ENCODE peak calls at places on chromosomes 2 and 18, in six cellular contexts. R is IMR-90, I is endothelial cell of umbilical vein, S is uterus, G is breast epithelium, J is heart left ventricle. B is an unnamed sample.

GRCh38 chr18:71327443-71328120 is 1038.7 kb downstream of the SOCS6 start:
- DNase-seq in R (no peak), I (no peak), S (no peak), G (no peak), J (no peak), B (no peak)

GRCh38 chr2:241228081-241228859 is 39.8 kb downstream of the ANO7 start:
- DNase-seq in R (no peak), I (no peak), S (no peak), G (no peak), J (no peak), B (no peak)

GRCh38 chr2:39516347-39517101 is 79.4 kb upstream of the MAP4K3 start:
- DNase-seq in R (peak), I (peak), S (peak), G (no peak), J (peak), B (no peak)

GRCh38 chr18:52060612-52061259 is 279.3 kb upstream of the DCC start:
- DNase-seq in R (no peak), I (no peak), S (no peak), G (no peak), J (no peak), B (no peak)

GRCh38 chr18:71784777-71785176 is 759.4 kb downstream of the CBLN2 start:
- DNase-seq in R (no peak), I (peak), S (no peak), G (no peak), J (no peak), B (no peak)

GRCh38 chr2:10278029-10278762 is 24.5 kb upstream of the HPCAL1 start:
- DNase-seq in R (peak), I (no peak), S (peak), G (peak), J (peak), B (no peak)

GRCh38 chr2:144048631-144049060 is 471.3 kb downstream of the ZEB2 start:
- DNase-seq in R (no peak), I (no peak), S (no peak), G (no peak), J (no peak), B (no peak)

GRCh38 chr2:218880749-218881594 is at the start of gene WNT10A:
- DNase-seq in R (no peak), I (no peak), S (no peak), G (no peak), J (no peak), B (no peak)

GRCh38 chr2:29490037-29490436 is 374.8 kb downstream of the CLIP4 start:
- DNase-seq in R (no peak), I (no peak), S (no peak), G (no peak), J (no peak), B (no peak)

GRCh38 chr18:76558881-76559667 is 64.0 kb upstream of the ZNF516 start:
- DNase-seq in R (peak), I (no peak), S (no peak), G (no peak), J (no peak), B (no peak)

GRCh38 chr2:118224888-118225264 is 136.6 kb downstream of the INSIG2 start:
- DNase-seq in R (no peak), I (no peak), S (no peak), G (no peak), J (no peak), B (no peak)

GRCh38 chr2:190123956-190124355 is 61.4 kb upstream of the MSTN start:
- DNase-seq in R (peak), I (no peak), S (no peak), G (no peak), J (no peak), B (no peak)

GRCh38 chr2:97935719-97936161 is 60.0 kb downstream of the TMEM131 start:
- DNase-seq in R (peak), I (no peak), S (no peak), G (no peak), J (no peak), B (no peak)

DNA sequence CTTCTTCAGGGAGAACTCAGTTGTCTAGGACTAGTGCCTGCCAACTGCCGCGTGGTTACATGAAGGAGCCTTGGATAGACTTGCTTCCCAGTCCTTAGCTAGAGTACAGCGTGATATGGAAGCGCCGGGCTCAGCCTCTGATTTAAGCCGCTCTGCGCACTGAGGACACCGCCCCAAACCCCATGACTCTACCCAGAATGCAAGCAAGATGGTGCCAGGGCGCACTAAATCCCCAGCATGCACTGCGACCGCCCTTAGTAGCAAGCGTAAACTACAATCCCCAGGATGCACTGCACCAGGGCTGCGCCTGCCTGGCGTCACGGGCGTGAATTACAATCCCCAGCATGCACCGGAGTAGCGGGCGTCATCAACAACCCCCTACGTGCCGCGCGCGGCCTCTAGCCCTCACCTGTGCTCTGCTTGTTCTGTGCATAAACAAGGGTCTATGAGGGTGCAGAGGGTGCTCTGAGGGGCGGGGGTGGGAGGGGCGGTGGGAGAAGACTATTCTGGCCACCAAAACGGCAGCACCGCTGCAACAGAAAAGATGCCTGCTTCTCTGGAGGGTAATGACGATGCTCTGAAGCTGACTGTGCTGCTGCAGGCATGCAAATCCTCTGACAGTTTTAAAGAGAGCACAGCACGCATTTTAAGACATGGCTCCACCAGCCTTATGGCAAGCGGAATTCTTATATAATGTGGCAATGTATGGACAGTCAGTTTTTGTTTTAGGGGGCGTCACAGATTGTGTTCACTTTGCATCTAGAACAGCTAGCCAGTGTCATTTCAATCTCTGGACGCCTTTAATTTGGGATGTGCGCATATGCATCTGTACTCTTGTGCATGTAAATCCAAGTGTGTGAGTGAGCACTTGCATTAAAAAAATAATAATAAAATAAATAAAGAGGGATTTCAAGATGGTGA is 282.5 kb upstream of the MYT1L start:
- DNase-seq in R (peak), I (peak), S (peak), G (peak), J (peak), B (peak)
- TF ChIP-seq POLR2A in R (no peak), I (no peak), S (no peak), G (no peak), J (no peak), B (no peak)

DNA sequence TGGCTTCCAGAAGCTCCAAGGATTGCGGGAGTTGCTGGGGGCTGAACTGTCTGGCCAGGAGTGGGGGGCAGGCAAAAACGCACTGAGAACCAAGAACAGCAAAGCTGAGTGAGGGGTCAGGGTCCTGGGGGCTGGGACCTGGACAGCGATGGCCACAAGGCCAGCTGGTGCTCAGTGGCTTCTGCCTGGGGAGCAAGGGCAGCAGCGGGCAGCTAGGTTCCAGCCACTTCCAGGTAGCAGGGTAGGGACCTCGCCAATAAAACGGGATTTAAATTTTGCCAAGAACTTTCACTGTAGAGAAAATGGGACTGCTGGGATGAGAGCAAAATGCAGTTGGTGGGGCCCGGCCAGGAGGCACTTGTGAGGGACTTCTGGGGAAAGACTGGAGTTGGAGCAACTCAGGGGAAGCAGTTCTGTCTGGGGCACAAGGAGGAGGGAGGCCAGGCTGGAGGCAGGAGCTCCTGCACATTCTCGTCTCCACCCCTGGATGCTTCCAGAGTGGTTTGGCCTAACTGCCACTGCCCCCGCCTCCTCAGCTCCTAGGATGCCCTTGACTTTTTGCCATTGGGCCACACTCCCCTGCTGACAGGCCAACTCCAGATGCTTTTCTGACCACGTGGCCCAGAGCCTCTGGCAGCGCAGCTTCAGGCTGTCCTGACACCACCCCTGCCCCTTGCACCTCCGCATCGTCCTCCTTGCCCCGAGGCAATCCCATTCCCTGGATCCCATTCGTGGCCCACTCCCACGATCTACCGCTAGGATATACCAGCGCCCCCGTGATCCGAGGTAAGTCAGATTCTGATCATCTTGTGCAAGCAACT is 5.5 kb upstream of the CCDC74A start:
- DNase-seq in R (no peak), I (no peak), S (no peak), G (no peak), J (peak), B (no peak)
- TF ChIP-seq POLR2A in R (no peak), I (no peak), S (no peak), G (no peak), J (no peak), B (no peak)

GRCh38 chr2:37156071-37156856 is 516 bp downstream of the EIF2AK2 start:
- DNase-seq in R (peak), I (peak), S (peak), G (peak), J (peak), B (no peak)

GRCh38 chr2:37153224-37153623 is 3.6 kb downstream of the EIF2AK2 start:
- DNase-seq in R (no peak), I (no peak), S (no peak), G (no peak), J (no peak), B (no peak)

GRCh38 chr2:37154790-37155189 is 2.0 kb downstream of the EIF2AK2 start:
- DNase-seq in R (no peak), I (no peak), S (no peak), G (no peak), J (no peak), B (no peak)

DNA sequence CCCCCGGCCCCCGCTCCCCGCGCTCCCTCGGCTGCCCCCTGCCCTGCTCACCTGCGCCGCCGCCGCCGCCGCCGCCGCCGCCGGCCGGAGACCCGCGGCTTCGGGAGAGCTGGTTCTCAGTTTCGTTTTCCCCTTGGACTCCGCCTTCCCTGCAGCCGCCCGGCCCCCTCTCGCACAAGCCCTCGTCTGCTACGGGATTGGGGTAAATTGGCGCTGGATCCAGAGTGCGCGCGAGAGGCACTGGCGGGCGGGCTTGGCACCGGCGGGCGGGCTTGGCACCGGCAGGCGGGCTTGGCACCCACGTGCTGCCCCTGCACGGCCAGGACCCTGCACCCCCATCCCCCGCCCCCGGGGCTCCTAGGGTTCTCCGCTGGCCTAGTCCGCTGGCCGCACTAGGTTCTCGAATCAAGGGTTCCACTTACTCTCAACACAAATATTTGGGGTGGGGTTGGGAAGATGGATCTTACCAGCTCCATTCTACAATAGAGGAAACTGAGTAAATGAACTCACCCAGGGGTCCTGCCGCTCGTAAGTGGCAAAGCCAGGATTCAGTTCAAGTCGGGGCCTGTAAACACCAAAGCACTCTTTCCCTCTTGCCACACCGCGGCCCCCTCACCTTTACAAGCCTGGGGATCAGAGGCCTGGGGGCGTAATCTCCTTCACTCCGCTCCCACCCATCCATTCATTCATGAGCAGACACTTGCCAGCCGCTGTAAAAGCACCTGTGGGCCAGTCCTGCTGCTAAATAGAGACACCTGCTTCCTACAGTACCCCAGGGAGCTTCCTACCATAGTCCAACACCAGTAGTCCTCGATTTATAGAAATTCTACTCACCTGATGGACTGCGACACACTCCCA is at the start of gene EIF2AK2:
- DNase-seq in R (peak), I (peak), S (peak), G (peak), J (peak), B (peak)
- TF ChIP-seq POLR2A in R (no peak), I (no peak), S (peak), G (no peak), J (no peak), B (no peak)

GRCh38 chr18:48975817-48976649 is 25.3 kb upstream of the SMAD7 start:
- DNase-seq in R (peak), I (peak), S (no peak), G (no peak), J (peak), B (peak)
- TF ChIP-seq POLR2A in R (peak), I (no peak), S (no peak), G (no peak), J (no peak), B (no peak)

GRCh38 chr2:67037655-67038054 is 359.5 kb upstream of the ETAA1 start:
- DNase-seq in R (no peak), I (no peak), S (no peak), G (no peak), J (no peak), B (no peak)
- TF ChIP-seq POLR2A in R (no peak), I (no peak), S (no peak), G (no peak), J (no peak), B (no peak)

GRCh38 chr2:239273280-239274234 is 127.3 kb downstream of the HDAC4 start:
- DNase-seq in R (no peak), I (no peak), S (peak), G (peak), J (no peak), B (no peak)

GRCh38 chr2:239272626-239273025 is 128.2 kb downstream of the HDAC4 start:
- DNase-seq in R (no peak), I (no peak), S (no peak), G (peak), J (no peak), B (no peak)

GRCh38 chr2:239275037-239275685 is 125.7 kb downstream of the HDAC4 start:
- DNase-seq in R (peak), I (no peak), S (peak), G (peak), J (peak), B (no peak)

GRCh38 chr2:239275871-239276812 is 124.7 kb downstream of the HDAC4 start:
- DNase-seq in R (no peak), I (no peak), S (no peak), G (peak), J (no peak), B (no peak)

DNA sequence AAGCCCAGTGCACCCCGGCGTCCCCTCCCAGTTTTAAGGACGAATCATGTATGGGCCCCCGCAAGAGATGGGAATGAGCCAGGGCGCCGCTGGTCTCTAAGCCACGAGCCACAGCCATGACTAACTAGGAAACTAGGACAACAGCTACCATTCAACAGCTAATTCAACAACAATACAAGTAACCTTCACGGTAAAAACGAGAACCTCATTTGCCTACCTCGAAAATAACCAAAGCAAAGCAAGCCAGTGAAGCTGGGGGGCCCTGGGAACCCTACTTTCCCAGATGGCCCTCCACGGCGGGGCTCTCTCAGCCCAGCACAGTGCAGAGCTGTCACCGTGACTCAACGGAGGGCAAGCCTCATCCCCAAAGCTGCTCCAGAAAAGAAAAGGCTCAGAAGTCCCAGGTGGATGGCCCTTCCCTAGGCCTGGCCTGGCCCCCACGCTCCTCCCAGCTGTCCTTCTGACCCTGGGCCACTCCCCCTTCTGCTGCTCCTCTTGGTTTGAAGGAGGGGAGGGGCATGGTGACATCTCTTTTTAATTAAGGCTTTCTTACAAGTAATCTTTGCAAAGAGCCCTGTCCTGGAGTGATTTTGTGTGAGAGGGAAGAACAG is 126.3 kb downstream of the HDAC4 start:
- DNase-seq in R (peak), I (no peak), S (peak), G (peak), J (no peak), B (no peak)
- TF ChIP-seq POLR2A in R (no peak), I (no peak), S (no peak), G (no peak), J (no peak), B (no peak)

B was measured in GM12891.